ENCODE peak calls at places on chromosome 19, in eight cellular contexts. X is RWPE2; A is left lung; E is left ventricle myocardium superior; G is activated CD8-positive, alpha-beta T cell treated with anti-CD3 and anti-CD28 coated beads, Interleukin-2, amount 10 ng/mL, durations not matched to agents 7 days and 5 days; Q is upper lobe of right lung; C is stimulated activated memory B cell treated with anti-CD40 and anti-IgM and Interleukin-4, amounts not matched to agents 10 μg/mL and 1 μg/mL and 100 μg/mL, for 72 hours; B is WTC11. N is an unnamed sample.

GRCh38 chr19:29909545-29909944 is 32.5 kb upstream of the URI1 start:
- ATAC-seq in X (no peak), A (no peak), E (no peak), G (no peak), Q (no peak), C (no peak), B (no peak), N (no peak)

GRCh38 chr19:556611-557382 is 12.9 kb downstream of the GZMM start:
- ATAC-seq in X (no peak), A (no peak), E (no peak), G (no peak), Q (no peak), C (no peak), B (no peak), N (no peak)

GRCh38 chr19:18612051-18612771 is 459 bp upstream of the TMEM59L start:
- ATAC-seq in X (peak), A (no peak), E (no peak), G (no peak), Q (no peak), C (no peak), B (peak), N (no peak)

GRCh38 chr19:10389863-10390262 is 9.5 kb upstream of the TYK2 start:
- ATAC-seq in X (no peak), A (peak), E (peak), G (no peak), Q (no peak), C (no peak), B (peak), N (peak)

GRCh38 chr19:54959840-54960239 is 6.3 kb upstream of the NLRP2 start:
- ATAC-seq in X (no peak), A (no peak), E (no peak), G (peak), Q (no peak), C (peak), B (no peak), N (no peak)

GRCh38 chr19:49355890-49356289 is 6.3 kb downstream of the TEAD2 start:
- ATAC-seq in X (no peak), A (peak), E (peak), G (no peak), Q (peak), C (no peak), B (no peak), N (peak)

GRCh38 chr19:47609885-47610545 is 1.1 kb downstream of the BICRA start:
- ATAC-seq in X (peak), A (peak), E (peak), G (peak), Q (peak), C (peak), B (no peak), N (peak)

GRCh38 chr19:37992761-37993160 is 85.8 kb downstream of the SIPA1L3 start:
- ATAC-seq in X (no peak), A (no peak), E (no peak), G (no peak), Q (no peak), C (no peak), B (no peak), N (no peak)

GRCh38 chr19:18644144-18645034 is 7.6 kb downstream of the KLHL26 start:
- ATAC-seq in X (no peak), A (peak), E (peak), G (no peak), Q (peak), C (peak), B (no peak), N (peak)

GRCh38 chr19:48496959-48497727 is 14.5 kb downstream of the LMTK3 start:
- ATAC-seq in X (no peak), A (no peak), E (no peak), G (no peak), Q (no peak), C (no peak), B (no peak), N (no peak)

GRCh38 chr19:6473652-6474051 is 7.9 kb downstream of the DENND1C start:
- ATAC-seq in X (no peak), A (peak), E (no peak), G (no peak), Q (no peak), C (no peak), B (no peak), N (no peak)

GRCh38 chr19:54364775-54365257 is at the start of gene LAIR1:
- ATAC-seq in X (no peak), A (peak), E (peak), G (peak), Q (peak), C (peak), B (peak), N (no peak)

GRCh38 chr19:45235485-45235884 is 9.7 kb downstream of the EXOC3L2 start:
- ATAC-seq in X (no peak), A (no peak), E (peak), G (no peak), Q (no peak), C (peak), B (no peak), N (no peak)

GRCh38 chr19:934865-935422 is 9.1 kb downstream of the ARID3A start:
- ATAC-seq in X (peak), A (peak), E (peak), G (no peak), Q (peak), C (no peak), B (no peak), N (peak)

GRCh38 chr19:11321206-11322126 is 18.0 kb downstream of the RAB3D start:
- ATAC-seq in X (no peak), A (peak), E (no peak), G (no peak), Q (no peak), C (no peak), B (peak), N (no peak)

GRCh38 chr19:38977445-38978314 is 2.1 kb upstream of the FBXO17 start:
- ATAC-seq in X (peak), A (no peak), E (no peak), G (no peak), Q (no peak), C (peak), B (no peak), N (peak)

GRCh38 chr19:37872383-37872782 is 34.0 kb downstream of the WDR87 start:
- ATAC-seq in X (no peak), A (no peak), E (no peak), G (no peak), Q (no peak), C (no peak), B (no peak), N (no peak)

GRCh38 chr19:5996102-5996501 is 18.2 kb upstream of the RANBP3 start:
- ATAC-seq in X (no peak), A (no peak), E (no peak), G (no peak), Q (no peak), C (no peak), B (no peak), N (no peak)

GRCh38 chr19:44856438-44857083 is 10.5 kb downstream of the NECTIN2 start:
- ATAC-seq in X (no peak), A (peak), E (peak), G (no peak), Q (peak), C (no peak), B (peak), N (peak)

GRCh38 chr19:29309637-29310036 is 96.7 kb upstream of the UQCRFS1 start:
- ATAC-seq in X (peak), A (no peak), E (no peak), G (no peak), Q (no peak), C (no peak), B (peak), N (no peak)

GRCh38 chr19:17097593-17098126 is 22.1 kb downstream of the MYO9B start:
- ATAC-seq in X (no peak), A (peak), E (peak), G (no peak), Q (peak), C (no peak), B (no peak), N (no peak)

GRCh38 chr19:38559428-38560401 is 58.0 kb downstream of the MAP4K1 start:
- ATAC-seq in X (peak), A (peak), E (no peak), G (peak), Q (peak), C (peak), B (no peak), N (peak)

GRCh38 chr19:55857149-55857548 is 20.8 kb downstream of the NLRP4 start:
- ATAC-seq in X (no peak), A (no peak), E (no peak), G (no peak), Q (no peak), C (peak), B (no peak), N (no peak)

GRCh38 chr19:53823380-53824120 is 564 bp downstream of the NLRP12 start:
- ATAC-seq in X (no peak), A (peak), E (no peak), G (no peak), Q (peak), C (no peak), B (peak), N (no peak)

GRCh38 chr19:19443902-19444693 is 38.6 kb downstream of the GATAD2A start:
- ATAC-seq in X (peak), A (no peak), E (no peak), G (peak), Q (no peak), C (peak), B (no peak), N (no peak)

GRCh38 chr19:16364231-16364865 is 39.7 kb downstream of the KLF2 start:
- ATAC-seq in X (no peak), A (no peak), E (no peak), G (no peak), Q (no peak), C (no peak), B (no peak), N (no peak)

GRCh38 chr19:44845286-44845611 is 848 bp upstream of the NECTIN2 start:
- ATAC-seq in X (no peak), A (no peak), E (no peak), G (peak), Q (no peak), C (no peak), B (no peak), N (no peak)

GRCh38 chr19:18663940-18664530 is 19.4 kb upstream of the CRTC1 start:
- ATAC-seq in X (no peak), A (no peak), E (no peak), G (peak), Q (no peak), C (no peak), B (no peak), N (no peak)

GRCh38 chr19:3387645-3388589 is 21.5 kb downstream of the NFIC start:
- ATAC-seq in X (peak), A (peak), E (peak), G (no peak), Q (peak), C (no peak), B (no peak), N (peak)

GRCh38 chr19:40735003-40735771 is 15.1 kb downstream of the ACTMAP start:
- ATAC-seq in X (no peak), A (peak), E (no peak), G (no peak), Q (peak), C (no peak), B (no peak), N (peak)

GRCh38 chr19:12720851-12721655 is 2.7 kb downstream of the TNPO2 start:
- ATAC-seq in X (peak), A (peak), E (peak), G (no peak), Q (peak), C (peak), B (no peak), N (peak)

GRCh38 chr19:55152017-55152416 is 3.0 kb upstream of the TNNT1 start:
- ATAC-seq in X (no peak), A (no peak), E (no peak), G (no peak), Q (no peak), C (no peak), B (no peak), N (no peak)